ENCODE peak calls at places on chromosomes 11 and 22, in seven cellular contexts. One of them, this sample, is unnamed.
A peak's percentile ranks its signal among the peaks of the same experiment; 100 is the strongest.

GRCh38 chr22:29157759-29158535 is 47.7 kb upstream of the EMID1 start:
- DNase-seq in coronary artery: peak; percentile 29
- DNase-seq in foreskin fibroblast: no peak
- DNase-seq in GM12865: peak; percentile 50
- DNase-seq in fibroblast of lung: no peak
- DNase-seq in astrocyte of the spinal cord: no peak
- DNase-seq in GM13977: no peak
- DNase-seq in this sample: no peak

GRCh38 chr22:38304526-38304925 is 12.7 kb downstream of the CSNK1E start:
- DNase-seq in astrocyte of the spinal cord: no peak
- DNase-seq in GM13977: no peak
- DNase-seq in GM12865: no peak
- DNase-seq in fibroblast of lung: no peak
- DNase-seq in coronary artery: no peak
- DNase-seq in foreskin fibroblast: no peak
- DNase-seq in this sample: no peak

GRCh38 chr11:107689317-107690202 is 22.3 kb downstream of the SLN start:
- DNase-seq in coronary artery: no peak
- DNase-seq in astrocyte of the spinal cord: peak; percentile 71
- DNase-seq in GM12865: peak; percentile 60
- DNase-seq in fibroblast of lung: peak; percentile 70
- DNase-seq in GM13977: peak; percentile 58
- DNase-seq in foreskin fibroblast: peak; percentile 37
- DNase-seq in this sample: peak; percentile 48

GRCh38 chr11:92978226-92979111 is 9.0 kb downstream of the MTNR1B start:
- DNase-seq in foreskin fibroblast: no peak
- DNase-seq in GM12865: no peak
- DNase-seq in fibroblast of lung: peak; percentile 11
- DNase-seq in astrocyte of the spinal cord: peak; percentile 59
- DNase-seq in coronary artery: no peak
- DNase-seq in GM13977: no peak
- DNase-seq in this sample: no peak

GRCh38 chr11:69104212-69104855 is 51.4 kb upstream of the SMIM38 start:
- DNase-seq in fibroblast of lung: no peak
- DNase-seq in astrocyte of the spinal cord: no peak
- DNase-seq in GM12865: no peak
- DNase-seq in foreskin fibroblast: no peak
- DNase-seq in GM13977: no peak
- DNase-seq in coronary artery: no peak
- DNase-seq in this sample: no peak

GRCh38 chr11:25566298-25567200 is 765.4 kb upstream of the ANO3 start:
- DNase-seq in foreskin fibroblast: no peak
- DNase-seq in coronary artery: no peak
- DNase-seq in fibroblast of lung: peak; percentile 60
- DNase-seq in astrocyte of the spinal cord: no peak
- DNase-seq in GM13977: no peak
- DNase-seq in GM12865: no peak
- DNase-seq in this sample: no peak

GRCh38 chr11:1881442-1882264 is 10.0 kb downstream of the PRR33 start:
- DNase-seq in coronary artery: peak; percentile 71
- DNase-seq in fibroblast of lung: no peak
- DNase-seq in GM13977: peak; percentile 71
- DNase-seq in astrocyte of the spinal cord: no peak
- DNase-seq in GM12865: no peak
- DNase-seq in foreskin fibroblast: no peak
- DNase-seq in this sample: no peak

GRCh38 chr11:58927393-58928081 is 11.8 kb upstream of the GLYATL1 start:
- DNase-seq in GM13977: no peak
- DNase-seq in GM12865: no peak
- DNase-seq in coronary artery: no peak
- DNase-seq in fibroblast of lung: peak; percentile 31
- DNase-seq in astrocyte of the spinal cord: peak; percentile 78
- DNase-seq in foreskin fibroblast: no peak
- DNase-seq in this sample: peak; percentile 81

GRCh38 chr11:124942446-124943202 is 6.8 kb upstream of the HEPACAM start:
- DNase-seq in foreskin fibroblast: no peak
- DNase-seq in GM13977: no peak
- DNase-seq in GM12865: no peak
- DNase-seq in astrocyte of the spinal cord: no peak
- DNase-seq in fibroblast of lung: no peak
- DNase-seq in coronary artery: no peak
- DNase-seq in this sample: no peak

GRCh38 chr11:124944565-124944964 is 8.7 kb upstream of the HEPACAM start:
- DNase-seq in fibroblast of lung: no peak
- DNase-seq in astrocyte of the spinal cord: no peak
- DNase-seq in GM12865: no peak
- DNase-seq in coronary artery: no peak
- DNase-seq in GM13977: no peak
- DNase-seq in foreskin fibroblast: no peak
- DNase-seq in this sample: no peak

GRCh38 chr11:124943731-124944130 is 7.9 kb upstream of the HEPACAM start:
- DNase-seq in astrocyte of the spinal cord: no peak
- DNase-seq in fibroblast of lung: no peak
- DNase-seq in GM13977: no peak
- DNase-seq in GM12865: no peak
- DNase-seq in coronary artery: no peak
- DNase-seq in foreskin fibroblast: no peak
- DNase-seq in this sample: no peak

GRCh38 chr11:124941703-124942102 is 5.9 kb upstream of the HEPACAM start:
- DNase-seq in GM12865: no peak
- DNase-seq in fibroblast of lung: no peak
- DNase-seq in foreskin fibroblast: no peak
- DNase-seq in GM13977: no peak
- DNase-seq in astrocyte of the spinal cord: no peak
- DNase-seq in coronary artery: no peak
- DNase-seq in this sample: no peak

DNA sequence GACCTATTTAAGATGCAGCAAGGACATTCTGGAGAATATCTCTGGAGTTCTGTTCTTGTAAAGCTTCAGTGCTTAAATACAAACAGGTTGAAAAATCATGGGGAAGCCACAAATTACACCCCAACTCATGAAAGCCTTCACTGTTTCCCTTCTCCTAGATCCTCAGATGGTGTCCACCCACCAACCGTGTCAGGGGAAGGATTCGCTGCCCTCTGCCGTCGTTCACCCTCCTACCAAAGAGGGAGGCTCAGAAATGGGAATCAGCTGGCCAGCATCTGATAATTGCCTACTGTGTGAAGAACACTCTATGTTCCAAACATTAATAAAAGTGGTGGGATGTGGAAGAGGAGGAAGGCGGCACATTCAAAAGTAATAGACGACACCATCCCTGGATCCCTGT is 7.4 kb upstream of the HEPACAM start:
- DNase-seq in fibroblast of lung: no peak
- DNase-seq in coronary artery: no peak
- DNase-seq in GM13977: no peak
- DNase-seq in GM12865: no peak
- DNase-seq in astrocyte of the spinal cord: no peak
- DNase-seq in foreskin fibroblast: no peak
- DNase-seq in this sample: no peak
- TF ChIP-seq CTCF in fibroblast of lung: no peak
- TF ChIP-seq CTCF in coronary artery: no peak
- TF ChIP-seq CTCF in GM13977: no peak
- TF ChIP-seq CTCF in GM12865: no peak
- TF ChIP-seq CTCF in astrocyte of the spinal cord: peak; percentile 2
- TF ChIP-seq CTCF in foreskin fibroblast: no peak
- TF ChIP-seq CTCF in this sample: no peak

GRCh38 chr11:126059238-126059761 is 3.4 kb downstream of the CDON start:
- DNase-seq in foreskin fibroblast: no peak
- DNase-seq in coronary artery: no peak
- DNase-seq in GM13977: no peak
- DNase-seq in astrocyte of the spinal cord: no peak
- DNase-seq in fibroblast of lung: no peak
- DNase-seq in GM12865: no peak
- DNase-seq in this sample: no peak

GRCh38 chr11:126062679-126063509 is at the start of gene CDON:
- DNase-seq in astrocyte of the spinal cord: peak; percentile 90
- DNase-seq in fibroblast of lung: peak; percentile 93
- DNase-seq in GM12865: peak; percentile 96
- DNase-seq in foreskin fibroblast: peak; percentile 91
- DNase-seq in GM13977: peak; percentile 100
- DNase-seq in coronary artery: peak; percentile 88
- DNase-seq in this sample: peak; percentile 90

GRCh38 chr11:126063510-126063858 is 818 bp upstream of the CDON start:
- DNase-seq in fibroblast of lung: no peak
- DNase-seq in coronary artery: no peak
- DNase-seq in foreskin fibroblast: no peak
- DNase-seq in astrocyte of the spinal cord: no peak
- DNase-seq in GM13977: no peak
- DNase-seq in GM12865: no peak
- DNase-seq in this sample: no peak

GRCh38 chr11:126060651-126061220 is 1.9 kb downstream of the CDON start:
- DNase-seq in GM12865: no peak
- DNase-seq in coronary artery: no peak
- DNase-seq in fibroblast of lung: no peak
- DNase-seq in foreskin fibroblast: no peak
- DNase-seq in astrocyte of the spinal cord: no peak
- DNase-seq in GM13977: no peak
- DNase-seq in this sample: no peak

DNA sequence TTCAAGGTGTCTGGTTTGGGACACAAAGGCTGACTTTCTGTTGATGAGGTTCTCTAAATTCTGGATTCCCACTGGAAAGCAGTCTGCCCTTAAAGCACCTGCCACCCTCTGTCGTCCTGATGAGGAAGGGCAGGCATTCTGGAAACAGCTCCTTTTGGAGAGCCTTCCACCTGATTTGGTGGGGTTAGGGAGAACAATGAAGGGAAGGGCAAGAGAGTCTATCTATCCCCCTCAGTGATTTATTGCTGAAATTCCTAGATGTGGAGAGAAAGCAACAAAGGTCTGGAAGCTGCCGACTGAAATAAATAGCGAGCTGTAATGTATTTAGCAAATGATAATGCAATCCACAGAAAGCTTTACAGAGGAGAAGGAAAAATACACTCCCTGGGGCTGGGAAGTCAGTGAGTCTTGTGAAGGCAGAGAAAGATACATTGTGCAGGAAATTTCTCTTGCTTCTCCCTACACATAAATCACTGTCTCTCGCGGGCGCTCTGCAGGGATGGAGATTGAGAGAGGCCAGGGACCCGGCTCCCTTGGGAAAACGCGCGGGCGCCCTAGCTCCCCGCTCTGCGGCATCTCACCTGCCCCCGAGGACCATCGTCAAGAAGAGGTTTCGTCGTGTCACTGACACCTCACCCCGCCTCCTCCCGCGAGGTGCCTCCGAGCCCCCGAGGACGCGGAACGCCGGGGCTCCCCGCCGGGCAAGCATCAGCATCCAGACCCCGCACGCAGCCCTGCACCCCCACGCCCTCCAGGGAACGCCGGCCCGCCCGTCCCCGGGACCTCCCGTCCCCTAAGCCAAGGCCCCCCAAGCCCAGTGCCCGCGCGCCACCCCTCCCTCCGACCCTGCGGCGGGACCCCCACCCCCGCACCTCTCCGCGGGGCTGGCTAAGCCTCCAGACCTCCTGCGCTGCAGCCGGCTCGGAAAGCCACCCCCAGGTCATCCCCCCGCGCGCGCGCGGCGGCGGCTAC is 673 bp downstream of the CDON start:
- DNase-seq in coronary artery: no peak
- DNase-seq in GM12865: peak; percentile 11
- DNase-seq in foreskin fibroblast: peak; percentile 8
- DNase-seq in fibroblast of lung: peak; percentile 32
- DNase-seq in GM13977: peak; percentile 34
- DNase-seq in astrocyte of the spinal cord: peak; percentile 12
- DNase-seq in this sample: no peak
- TF ChIP-seq CTCF in coronary artery: no peak
- TF ChIP-seq CTCF in GM12865: no peak
- TF ChIP-seq CTCF in foreskin fibroblast: no peak
- TF ChIP-seq CTCF in fibroblast of lung: peak; percentile 59
- TF ChIP-seq CTCF in GM13977: no peak
- TF ChIP-seq CTCF in astrocyte of the spinal cord: peak; percentile 47
- TF ChIP-seq CTCF in this sample: peak; percentile 55

GRCh38 chr11:119643878-119644225 is 85.1 kb downstream of the NECTIN1 start:
- DNase-seq in GM13977: no peak
- DNase-seq in GM12865: no peak
- DNase-seq in coronary artery: no peak
- DNase-seq in fibroblast of lung: no peak
- DNase-seq in foreskin fibroblast: no peak
- DNase-seq in astrocyte of the spinal cord: no peak
- DNase-seq in this sample: no peak

GRCh38 chr11:119644502-119644901 is 84.5 kb downstream of the NECTIN1 start:
- DNase-seq in fibroblast of lung: no peak
- DNase-seq in astrocyte of the spinal cord: no peak
- DNase-seq in GM13977: no peak
- DNase-seq in foreskin fibroblast: no peak
- DNase-seq in GM12865: no peak
- DNase-seq in coronary artery: no peak
- DNase-seq in this sample: no peak

GRCh38 chr11:119639642-119640205 is 89.3 kb downstream of the NECTIN1 start:
- DNase-seq in foreskin fibroblast: no peak
- DNase-seq in fibroblast of lung: no peak
- DNase-seq in astrocyte of the spinal cord: no peak
- DNase-seq in GM12865: no peak
- DNase-seq in coronary artery: no peak
- DNase-seq in GM13977: no peak
- DNase-seq in this sample: no peak

GRCh38 chr11:119643212-119643877 is 85.7 kb downstream of the NECTIN1 start:
- DNase-seq in foreskin fibroblast: no peak
- DNase-seq in GM12865: no peak
- DNase-seq in GM13977: no peak
- DNase-seq in fibroblast of lung: no peak
- DNase-seq in coronary artery: no peak
- DNase-seq in astrocyte of the spinal cord: no peak
- DNase-seq in this sample: no peak

DNA sequence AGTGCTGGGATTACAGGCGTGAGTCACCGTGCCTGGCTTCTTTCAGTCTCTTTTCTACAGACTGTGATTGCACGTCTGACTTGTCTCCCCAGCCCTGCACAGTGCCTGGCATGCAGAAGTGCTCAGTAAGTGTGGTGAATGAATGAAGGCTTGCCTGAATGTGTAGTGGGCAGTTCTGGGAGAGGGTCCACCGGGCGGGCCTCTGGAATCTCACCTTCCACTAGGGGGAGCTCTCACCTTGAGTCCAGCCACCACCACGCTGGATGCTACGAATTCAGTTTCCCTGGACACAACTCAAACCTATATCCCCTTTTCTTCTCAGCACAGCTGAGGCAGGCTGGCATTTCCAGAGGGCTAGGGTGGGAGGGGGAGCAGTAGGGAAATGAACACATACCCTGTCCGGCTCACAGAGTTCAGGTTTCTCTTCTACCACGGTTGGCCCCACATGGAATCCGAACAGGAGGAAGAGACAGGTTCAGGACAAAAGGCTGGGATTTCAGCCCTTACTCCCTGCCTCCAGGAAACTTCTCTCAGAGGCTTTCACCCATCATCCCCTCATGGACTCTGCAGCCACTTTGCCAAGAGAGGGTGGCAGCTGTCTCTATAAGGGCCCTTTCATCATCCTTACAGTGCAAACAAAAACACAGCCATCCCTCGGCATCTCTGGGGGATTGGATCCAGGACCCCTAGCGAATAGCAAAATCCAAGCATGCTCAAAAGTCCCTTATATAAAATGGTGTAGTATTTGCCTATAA is 86.8 kb downstream of the NECTIN1 start:
- DNase-seq in coronary artery: no peak
- DNase-seq in GM12865: peak; percentile 35
- DNase-seq in fibroblast of lung: peak; percentile 20
- DNase-seq in astrocyte of the spinal cord: no peak
- DNase-seq in foreskin fibroblast: no peak
- DNase-seq in GM13977: peak; percentile 58
- DNase-seq in this sample: no peak
- TF ChIP-seq CTCF in coronary artery: no peak
- TF ChIP-seq CTCF in GM12865: peak; percentile 71
- TF ChIP-seq CTCF in fibroblast of lung: peak; percentile 51
- TF ChIP-seq CTCF in astrocyte of the spinal cord: peak; percentile 53
- TF ChIP-seq CTCF in foreskin fibroblast: peak; percentile 49
- TF ChIP-seq CTCF in GM13977: peak; percentile 52
- TF ChIP-seq CTCF in this sample: peak; percentile 38

GRCh38 chr11:73137262-73137941 is 4.7 kb downstream of the FCHSD2 start:
- DNase-seq in GM12865: no peak
- DNase-seq in GM13977: no peak
- DNase-seq in fibroblast of lung: no peak
- DNase-seq in foreskin fibroblast: no peak
- DNase-seq in astrocyte of the spinal cord: no peak
- DNase-seq in coronary artery: no peak
- DNase-seq in this sample: no peak
- TF ChIP-seq CTCF in GM12865: peak; percentile 7
- TF ChIP-seq CTCF in GM13977: no peak
- TF ChIP-seq CTCF in fibroblast of lung: no peak
- TF ChIP-seq CTCF in foreskin fibroblast: no peak
- TF ChIP-seq CTCF in astrocyte of the spinal cord: no peak
- TF ChIP-seq CTCF in coronary artery: no peak
- TF ChIP-seq CTCF in this sample: no peak

This sample was measured in progenitor cell of endocrine pancreas.